ENCODE peak calls at places on chromosomes 12 and 14, in eight cellular contexts. W is right lobe of liver, S is neural progenitor cell, H is tibial nerve, B is breast epithelium, O is K562, D is fibroblast of lung, R is GM23338. Q is an unnamed sample. For H3K36me3, the result is how much of the 10 kb centered on the place peaks cover.

GRCh38 chr12:124617615-124618014 is 50.2 kb upstream of the NCOR2 start:
- DNase-seq in B (no peak), D (no peak), W (no peak), R (no peak), O (peak), H (no peak), S (peak), Q (no peak)

GRCh38 chr12:111715242-111715641 is 29.4 kb downstream of the ACAD10 start:
- DNase-seq in O (no peak), H (no peak), S (no peak), R (no peak), D (peak), B (peak), W (no peak), Q (no peak)

GRCh38 chr12:68416826-68417225 is 84.7 kb upstream of the MDM1 start:
- DNase-seq in H (no peak), S (no peak), W (no peak), O (no peak), R (no peak), D (peak), B (no peak), Q (no peak)

GRCh38 chr12:84660139-84660538 is 252.5 kb downstream of the SLC6A15 start:
- DNase-seq in S (no peak), H (no peak), O (no peak), W (no peak), R (no peak), D (no peak), B (no peak), Q (no peak)

GRCh38 chr12:124438415-124439056 is 128.9 kb downstream of the NCOR2 start:
- DNase-seq in W (no peak), B (no peak), O (no peak), R (no peak), H (no peak), S (peak), D (no peak), Q (no peak)

GRCh38 chr12:92055877-92056276 is 89.8 kb downstream of the BTG1 start:
- DNase-seq in R (no peak), D (no peak), H (no peak), W (no peak), O (peak), B (no peak), S (no peak), Q (no peak)

GRCh38 chr14:70018246-70018645 is 139.0 kb downstream of the SMOC1 start:
- DNase-seq in D (no peak), R (no peak), W (no peak), O (no peak), B (no peak), S (no peak), H (no peak), Q (no peak)

GRCh38 chr12:131507094-131507493 is 203.8 kb upstream of the SFSWAP start:
- DNase-seq in O (no peak), W (no peak), H (no peak), R (no peak), S (no peak), D (no peak), B (no peak), Q (no peak)

GRCh38 chr14:59871166-59871495 is 555 bp upstream of the RTN1 start:
- DNase-seq in B (no peak), S (no peak), W (no peak), H (no peak), R (no peak), D (no peak), O (no peak), Q (no peak)

GRCh38 chr12:3061858-3062215 is 15.3 kb upstream of the TSPAN9 start:
- DNase-seq in B (no peak), S (no peak), R (no peak), H (no peak), D (no peak), W (no peak), O (no peak), Q (no peak)

GRCh38 chr12:50103767-50104321 is at the start of gene GPD1:
- DNase-seq in H (peak), D (peak), R (peak), S (peak), B (peak), W (peak), O (peak), Q (peak)

GRCh38 chr12:124097681-124098080 is 124.7 kb downstream of the ZNF664 start:
- DNase-seq in H (no peak), B (peak), W (no peak), D (peak), R (no peak), O (no peak), S (no peak), Q (no peak)

GRCh38 chr12:93033948-93034347 is 104.9 kb upstream of the EEA1 start:
- DNase-seq in W (no peak), S (no peak), R (no peak), O (no peak), D (no peak), B (no peak), H (no peak), Q (no peak)

GRCh38 chr12:7972734-7973488 is 36.9 kb upstream of the SLC2A3 start:
- DNase-seq in S (no peak), D (no peak), B (no peak), R (no peak), H (no peak), W (no peak), O (no peak), Q (no peak)

GRCh38 chr12:68745904-68746571 is at the start of gene SLC35E3:
- DNase-seq in B (peak), D (peak), S (peak), R (peak), O (peak), H (peak), W (peak), Q (peak)

GRCh38 chr14:23028800-23029199 is 5.9 kb downstream of the PSMB5 start:
- DNase-seq in O (no peak), D (peak), S (no peak), W (no peak), H (no peak), B (no peak), R (no peak), Q (no peak)

GRCh38 chr12:24244801-24245200 is 295.3 kb upstream of the SOX5 start:
- DNase-seq in B (no peak), R (no peak), O (no peak), S (no peak), H (no peak), D (no peak), W (no peak), Q (no peak)

GRCh38 chr12:68446896-68447806 is 115.0 kb upstream of the MDM1 start:
- DNase-seq in R (peak), B (no peak), H (no peak), W (no peak), O (no peak), D (no peak), S (peak), Q (no peak)

GRCh38 chr12:16119618-16120017 is 157.9 kb downstream of the SLC15A5 start:
- DNase-seq in W (no peak), O (no peak), S (no peak), H (no peak), B (no peak), D (no peak), R (no peak), Q (no peak)

GRCh38 chr12:7503686-7504085 is at the start of gene CD163:
- DNase-seq in B (no peak), D (no peak), W (no peak), R (no peak), H (no peak), O (no peak), S (no peak), Q (no peak)

GRCh38 chr12:27940756-27941402 is 31.7 kb downstream of the PTHLH start:
- DNase-seq in B (peak), H (peak), S (peak), D (peak), O (peak), R (peak), W (peak), Q (peak)

GRCh38 chr14:36655963-36656768 is 5.5 kb upstream of the PAX9 start:
- DNase-seq in H (no peak), S (peak), D (no peak), W (no peak), O (peak), B (no peak), R (peak), Q (no peak)

GRCh38 chr12:76346798-76347420 is 1.3 kb downstream of the BBS10 start:
- DNase-seq in S (peak), B (no peak), H (no peak), W (no peak), R (no peak), D (peak), O (peak), Q (no peak)

GRCh38 chr14:50821471-50822464 is 9.2 kb downstream of the NIN start:
- DNase-seq in R (peak), W (peak), S (no peak), O (no peak), D (no peak), B (no peak), H (no peak), Q (peak)

GRCh38 chr12:106195638-106196037 is 52.2 kb downstream of the CKAP4 start:
- DNase-seq in S (no peak), O (no peak), R (no peak), B (peak), W (peak), D (peak), H (peak), Q (no peak)

GRCh38 chr12:103930787-103931536 is 752 bp downstream of the HSP90B1 start:
- DNase-seq in S (peak), R (peak), H (no peak), W (peak), B (peak), D (peak), O (peak), Q (peak)

GRCh38 chr12:53725824-53726223 is 1.4 kb downstream of the CALCOCO1 start:
- DNase-seq in S (no peak), O (no peak), H (no peak), R (no peak), D (peak), B (no peak), W (no peak), Q (no peak)

GRCh38 chr12:92108651-92109050 is 37.0 kb downstream of the BTG1 start:
- DNase-seq in H (no peak), D (peak), B (no peak), O (peak), W (no peak), R (peak), S (peak), Q (peak)

GRCh38 chr12:126338031-126338441 is 1272.8 kb downstream of the AACS start:
- DNase-seq in D (no peak), O (no peak), W (no peak), S (no peak), H (no peak), R (no peak), B (no peak), Q (no peak)

GRCh38 chr12:47547077-47547476 is 158.8 kb downstream of the RPAP3 start:
- DNase-seq in D (peak), O (no peak), S (peak), R (peak), B (no peak), H (no peak), W (no peak), Q (no peak)

GRCh38 chr12:958449-959123 is 9.1 kb upstream of the RAD52 start:
- DNase-seq in B (no peak), S (peak), R (no peak), D (peak), H (no peak), W (no peak), O (no peak), Q (no peak)

DNA sequence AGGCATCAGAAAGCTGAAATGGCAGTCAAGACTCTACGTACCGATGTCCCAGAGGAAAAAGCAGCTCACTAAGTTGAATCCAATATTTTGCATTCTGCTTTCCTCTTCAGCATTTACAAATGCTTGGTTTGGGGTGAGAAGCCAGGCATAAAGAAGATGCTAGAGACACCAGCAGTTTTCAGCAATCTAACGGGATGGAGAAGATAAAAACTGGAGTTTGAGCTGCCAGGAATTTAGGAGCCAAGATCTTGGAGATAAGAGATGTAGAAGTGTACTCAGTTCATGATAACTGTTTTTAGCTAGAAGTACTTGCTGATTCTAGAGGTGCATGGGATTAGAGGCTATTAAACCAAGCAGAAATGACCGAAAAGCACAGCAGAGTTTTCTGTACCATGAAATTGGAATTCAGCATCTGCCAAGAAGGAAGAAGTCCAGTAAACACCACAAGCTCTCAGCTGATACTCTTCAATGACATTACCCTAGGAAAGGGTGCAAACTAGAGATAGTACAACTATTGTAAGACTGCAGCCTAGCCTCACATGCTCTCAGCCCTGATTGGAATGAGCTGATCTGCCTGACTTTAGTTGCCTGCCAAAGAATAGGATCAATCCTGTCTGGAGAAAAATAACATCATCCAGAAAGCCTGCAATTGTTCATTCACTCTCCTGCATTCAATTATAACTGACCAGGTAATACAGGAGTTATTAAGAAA is 7.4 kb upstream of the ALDH1L2 start:
- DNase-seq in R (no peak), B (no peak), H (no peak), S (no peak), W (no peak), O (no peak), D (no peak), Q (no peak)
- H3K4me3 ChIP-seq in R (peak), B (peak), H (no peak), S (peak), W (no peak), O (no peak), D (no peak), Q (no peak)

DNA sequence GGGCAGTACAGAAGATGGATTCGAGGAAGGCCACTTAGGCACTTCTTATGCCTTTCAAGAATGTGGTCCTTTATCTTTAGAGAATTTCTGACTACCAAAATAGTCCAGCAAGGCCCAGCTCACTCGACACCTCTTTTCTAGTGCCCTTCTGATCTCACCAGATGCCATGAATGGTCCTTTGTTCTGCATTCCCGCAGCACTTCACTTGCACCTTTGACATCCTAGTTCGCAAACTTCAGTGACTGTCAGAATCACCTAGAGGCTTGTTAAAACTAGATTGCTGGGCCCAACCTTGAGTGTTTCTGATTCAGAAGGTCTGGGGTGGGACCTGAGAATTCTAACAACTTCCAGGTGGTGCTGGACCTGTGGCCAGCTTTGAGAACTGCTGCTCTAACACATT is 56.7 kb downstream of the PKP2 start:
- DNase-seq in B (no peak), D (no peak), H (no peak), R (no peak), W (no peak), S (no peak), O (no peak), Q (no peak)
- H3K36me3 ChIP-seq in B (under half), D (under half), H (under half), R (under half), W (under half), S (under half), O (under half), Q (under half)

GRCh38 chr12:122454250-122454721 is 31.8 kb upstream of the CLIP1 start:
- DNase-seq in B (no peak), H (no peak), D (no peak), W (no peak), R (no peak), O (no peak), S (no peak), Q (no peak)

GRCh38 chr12:122454739-122455138 is 32.3 kb upstream of the CLIP1 start:
- DNase-seq in R (no peak), O (no peak), B (no peak), W (no peak), D (no peak), H (no peak), S (peak), Q (no peak)

GRCh38 chr12:122452701-122453285 is 30.3 kb upstream of the CLIP1 start:
- DNase-seq in R (no peak), H (no peak), B (no peak), S (no peak), W (no peak), O (no peak), D (no peak), Q (no peak)

GRCh38 chr12:122449317-122449716 is 26.8 kb upstream of the CLIP1 start:
- DNase-seq in D (peak), H (no peak), B (no peak), O (no peak), R (no peak), S (no peak), W (no peak), Q (no peak)
- TF ChIP-seq CTCF in D (peak), H (no peak), B (no peak), O (no peak), R (no peak), S (no peak), W (no peak), Q (no peak)

DNA sequence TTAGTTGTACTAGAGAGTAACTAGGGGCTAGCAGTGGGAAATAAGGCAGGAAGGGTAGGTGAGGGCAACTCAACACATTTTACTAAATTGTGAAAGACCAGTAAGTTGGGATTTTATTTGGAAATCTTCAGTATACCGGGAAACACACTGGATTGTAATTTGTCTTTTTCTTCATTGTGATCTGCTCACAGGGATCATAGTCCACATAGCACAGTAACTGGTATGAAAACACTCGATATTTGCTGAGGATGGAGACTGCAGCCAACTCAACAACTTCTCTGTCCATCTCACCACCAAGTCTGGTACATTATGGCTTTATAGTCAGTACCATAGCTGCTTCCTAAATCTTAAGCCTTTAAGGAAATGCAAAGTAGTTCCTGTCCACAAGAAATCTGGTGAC is 2.5 kb downstream of the SLIRP start:
- DNase-seq in D (no peak), S (no peak), O (no peak), H (no peak), R (no peak), W (no peak), B (no peak), Q (no peak)
- H3K4me3 ChIP-seq in D (no peak), S (no peak), O (peak), H (no peak), R (peak), W (no peak), B (no peak), Q (no peak)

GRCh38 chr14:64442300-64442988 is 22.9 kb upstream of the AKAP5 start:
- DNase-seq in S (no peak), B (no peak), R (no peak), O (no peak), W (no peak), D (no peak), H (no peak), Q (no peak)
- H3K36me3 ChIP-seq in S (under half), B (under half), R (half or more), O (half or more), W (under half), D (under half), H (under half), Q (half or more)

Q was measured in lower lobe of right lung.